ENCODE peak calls at places on chromosome X, in ten cellular contexts. J is NCI-H1092, D is H9, A is hippocampal formation, P is SK-N-SH, O is stomach, I is fibroblast of lung, N is Panc1, U is endodermal cell, L is heart left ventricle. E is an unnamed sample.
A peak's percentile ranks its signal among the peaks of the same experiment; 100 is the strongest.

GRCh38 chrX:135596495-135596894 is 76.0 kb downstream of the INTS6L start:
- DNase-seq in P (peak; percentile 60), N (no peak), D (peak; percentile 66), U (peak; percentile 83), I (peak; percentile 34), A (no peak), J (peak; percentile 53), O (peak; percentile 40), L (no peak), E (peak; percentile 66)

GRCh38 chrX:105876658-105877057 is 54.3 kb downstream of the NRK start:
- DNase-seq in A (no peak), P (no peak), D (no peak), O (no peak), U (no peak), N (no peak), L (no peak), J (no peak), I (peak; percentile 14), E (no peak)

GRCh38 chrX:17713288-17713687 is 24.0 kb upstream of the SCML1 start:
- DNase-seq in L (no peak), D (no peak), P (no peak), J (no peak), U (no peak), I (no peak), N (no peak), O (no peak), A (no peak), E (no peak)

GRCh38 chrX:455673-456072 is 69.0 kb upstream of the PPP2R3B start:
- DNase-seq in I (no peak), U (no peak), D (no peak), A (no peak), L (no peak), P (no peak), J (no peak), N (no peak), O (no peak), E (no peak)

GRCh38 chrX:20594985-20595384 is 328.3 kb upstream of the RPS6KA3 start:
- DNase-seq in I (peak; percentile 0), O (no peak), U (no peak), N (no peak), J (no peak), P (no peak), D (no peak), L (no peak), A (no peak), E (no peak)

GRCh38 chrX:103343105-103343504 is 13.1 kb downstream of the TCEAL7 start:
- DNase-seq in D (no peak), I (peak; percentile 65), P (peak; percentile 44), N (peak; percentile 47), L (no peak), U (peak; percentile 74), A (peak; percentile 41), O (peak; percentile 43), J (no peak), E (no peak)

GRCh38 chrX:115560211-115560977 is 580 bp upstream of the PLS3 start:
- DNase-seq in N (peak; percentile 87), D (no peak), O (no peak), P (no peak), I (no peak), A (no peak), L (no peak), U (no peak), J (no peak), E (peak; percentile 2)

GRCh38 chrX:102154218-102154860 is 1.4 kb downstream of the BEX5 start:
- DNase-seq in I (no peak), P (peak; percentile 16), A (no peak), U (peak; percentile 78), D (peak; percentile 43), L (no peak), J (peak; percentile 6), N (no peak), O (no peak), E (peak; percentile 9)

GRCh38 chrX:20347486-20347885 is 80.8 kb upstream of the RPS6KA3 start:
- DNase-seq in A (no peak), I (peak; percentile 33), J (no peak), D (no peak), N (no peak), P (no peak), O (no peak), L (no peak), U (no peak), E (no peak)

GRCh38 chrX:7435822-7436221 is 287.9 kb upstream of the PUDP start:
- DNase-seq in A (no peak), P (no peak), D (no peak), U (no peak), I (no peak), J (no peak), L (no peak), O (no peak), N (no peak), E (no peak)

GRCh38 chrX:40418413-40419195 is 162.2 kb upstream of the ATP6AP2 start:
- DNase-seq in I (no peak), A (no peak), O (no peak), N (no peak), U (no peak), D (no peak), L (no peak), J (no peak), P (no peak), E (no peak)

GRCh38 chrX:136176399-136176825 is 29.1 kb downstream of the FHL1 start:
- DNase-seq in P (no peak), N (no peak), I (peak; percentile 96), D (no peak), A (no peak), L (no peak), O (no peak), U (no peak), J (no peak), E (no peak)

GRCh38 chrX:29648161-29648560 is 567.2 kb upstream of the MAGEB2 start:
- DNase-seq in N (no peak), D (no peak), P (no peak), O (no peak), A (no peak), J (no peak), I (no peak), U (no peak), L (no peak), E (no peak)

GRCh38 chrX:6021316-6022091 is 207.2 kb downstream of the NLGN4X start:
- DNase-seq in A (peak; percentile 11), N (peak; percentile 27), U (peak; percentile 84), I (no peak), O (peak; percentile 49), L (no peak), J (peak; percentile 61), D (peak; percentile 47), P (peak; percentile 29), E (peak; percentile 42)

GRCh38 chrX:104113237-104113965 is 1.1 kb downstream of the ZCCHC18 start:
- DNase-seq in A (peak; percentile 45), D (peak; percentile 75), J (peak; percentile 48), U (peak; percentile 85), P (peak; percentile 53), L (peak; percentile 40), I (peak; percentile 47), N (no peak), O (peak; percentile 57), E (peak; percentile 64)

E was measured in D341Med.